ENCODE peak calls at places on chromosome 1, in six cellular contexts. D is OCI-LY7; Q is GOT3; X is activated effector memory CD4-positive, alpha-beta T cell treated with Interleukin-2 at 50 U/mL for 16 hours; E is WTC11; V is NCI-H2107. N is an unnamed sample.

GRCh38 chr1:173329747-173330146 is 122.6 kb upstream of the TNFSF4 start:
- DNase-seq in V (no peak), Q (no peak), X (no peak), E (no peak), D (no peak), N (no peak)

GRCh38 chr1:194952171-194952570 is 1656.1 kb downstream of the KCNT2 start:
- DNase-seq in E (no peak), D (no peak), X (no peak), Q (no peak), V (no peak), N (no peak)

GRCh38 chr1:103129796-103130195 is 21.5 kb upstream of the COL11A1 start:
- DNase-seq in Q (no peak), X (no peak), E (no peak), V (no peak), D (no peak), N (no peak)

GRCh38 chr1:66350001-66350547 is 183.9 kb upstream of the SGIP1 start:
- DNase-seq in V (no peak), Q (no peak), E (no peak), D (peak), X (no peak), N (no peak)

GRCh38 chr1:145711213-145711651 is 4.1 kb upstream of the PDZK1 start:
- DNase-seq in X (no peak), E (no peak), D (no peak), Q (no peak), V (no peak), N (no peak)

GRCh38 chr1:35179864-35180263 is 13.1 kb downstream of the SFPQ start:
- DNase-seq in E (no peak), X (no peak), V (no peak), D (no peak), Q (no peak), N (no peak)

GRCh38 chr1:200015811-200016210 is 11.7 kb upstream of the NR5A2 start:
- DNase-seq in E (no peak), X (no peak), D (no peak), V (no peak), Q (no peak), N (no peak)

GRCh38 chr1:114002492-114003290 is 23.4 kb downstream of the OLFML3 start:
- DNase-seq in D (no peak), E (no peak), X (no peak), Q (no peak), V (no peak), N (no peak)

GRCh38 chr1:32622806-32623694 is 27.3 kb downstream of the ZBTB8OS start:
- DNase-seq in V (no peak), Q (no peak), X (no peak), D (no peak), E (no peak), N (no peak)

N was measured in NCI-H187.